ENCODE peak calls at places on chromosomes 16 and 17, in four cellular contexts. G, R, C and N are unnamed samples.

GRCh38 chr16:57264950-57265371 is 19.5 kb downstream of the PLLP start:
- DNase-seq in C (no peak), R (no peak), G (no peak), N (no peak)

GRCh38 chr17:1001640-1002411 is 4.9 kb downstream of the TIMM22 start:
- DNase-seq in C (no peak), R (no peak), G (no peak), N (no peak)

GRCh38 chr17:40320771-40321501 is 12.0 kb downstream of the RARA start:
- DNase-seq in C (no peak), R (peak), G (no peak), N (no peak)

GRCh38 chr17:31310260-31310659 is 3.6 kb downstream of the EVI2B start:
- DNase-seq in G (no peak), C (no peak), R (peak), N (no peak)

GRCh38 chr17:63150994-63151464 is 185.0 kb downstream of the TANC2 start:
- DNase-seq in C (no peak), R (no peak), G (no peak), N (peak)

GRCh38 chr16:82055728-82056549 is 20.9 kb downstream of the HSD17B2 start:
- DNase-seq in C (no peak), G (no peak), R (no peak), N (no peak)

GRCh38 chr17:57296231-57296630 is 39.9 kb downstream of the MSI2 start:
- DNase-seq in R (no peak), G (no peak), C (no peak), N (no peak)

GRCh38 chr17:81206657-81207056 is 16.1 kb downstream of the CEP131 start:
- DNase-seq in R (no peak), G (no peak), C (no peak), N (no peak)

GRCh38 chr16:30068750-30069574 is 3.4 kb downstream of the ALDOA start:
- DNase-seq in C (no peak), G (no peak), R (peak), N (no peak)

GRCh38 chr16:30867747-30868146 is 26.1 kb downstream of the BCL7C start:
- DNase-seq in R (no peak), C (no peak), G (no peak), N (no peak)

GRCh38 chr16:82456683-82457082 is 170.1 kb upstream of the CDH13 start:
- DNase-seq in G (no peak), R (no peak), C (peak), N (peak)

GRCh38 chr16:85420501-85421337 is 192.4 kb upstream of the GSE1 start:
- DNase-seq in R (peak), G (no peak), C (peak), N (peak)

GRCh38 chr17:12567077-12568053 is 98.3 kb upstream of the MYOCD start:
- DNase-seq in R (no peak), G (no peak), C (no peak), N (no peak)

GRCh38 chr16:55048745-55049144 is 118.1 kb downstream of the IRX5 start:
- DNase-seq in R (no peak), G (no peak), C (no peak), N (peak)

GRCh38 chr17:78387982-78388941 is 9.8 kb downstream of the PGS1 start:
- DNase-seq in R (no peak), G (peak), C (no peak), N (no peak)

GRCh38 chr16:49158029-49158642 is 123.5 kb downstream of the CBLN1 start:
- DNase-seq in C (no peak), G (no peak), R (no peak), N (peak)